ENCODE peak calls at places on chromosome 18, in ten cellular contexts. L, X, F, R, H, U, N, Q, K and Z are unnamed samples.

GRCh38 chr18:36580874-36581750 is 247.7 kb downstream of the TPGS2 start:
- DNase-seq in L (no peak), X (peak), F (no peak), R (no peak), H (peak), U (no peak), N (peak), Q (no peak), K (no peak), Z (peak)

GRCh38 chr18:79139206-79139605 is 70.0 kb downstream of the ATP9B start:
- DNase-seq in L (peak), X (no peak), F (no peak), R (no peak), H (no peak), U (no peak), N (no peak), Q (no peak), K (no peak), Z (no peak)

GRCh38 chr18:79337620-79338019 is 58.1 kb upstream of the NFATC1 start:
- DNase-seq in L (no peak), X (no peak), F (no peak), R (no peak), H (no peak), U (no peak), N (no peak), Q (no peak), K (no peak), Z (no peak)

GRCh38 chr18:51153659-51154371 is 43.7 kb downstream of the MEX3C start:
- DNase-seq in L (peak), X (no peak), F (no peak), R (no peak), H (no peak), U (no peak), N (no peak), Q (no peak), K (no peak), Z (no peak)

GRCh38 chr18:62717059-62717849 is 1.9 kb downstream of the PHLPP1 start:
- DNase-seq in L (peak), X (peak), F (peak), R (peak), H (no peak), U (peak), N (peak), Q (no peak), K (no peak), Z (peak)

GRCh38 chr18:44507729-44508325 is 172.9 kb upstream of the SETBP1 start:
- DNase-seq in L (no peak), X (peak), F (no peak), R (peak), H (peak), U (peak), N (no peak), Q (peak), K (no peak), Z (no peak)

GRCh38 chr18:12278765-12279682 is 24.9 kb downstream of the CIDEA start:
- DNase-seq in L (no peak), X (peak), F (no peak), R (peak), H (peak), U (peak), N (peak), Q (peak), K (peak), Z (peak)

GRCh38 chr18:25230658-25231326 is 121.2 kb downstream of the ZNF521 start:
- DNase-seq in L (no peak), X (peak), F (no peak), R (peak), H (peak), U (peak), N (peak), Q (peak), K (peak), Z (peak)

GRCh38 chr18:11251891-11252270 is 102.5 kb upstream of the PIEZO2 start:
- DNase-seq in L (no peak), X (peak), F (no peak), R (peak), H (no peak), U (no peak), N (peak), Q (no peak), K (no peak), Z (peak)

GRCh38 chr18:49476664-49477411 is 10.2 kb downstream of the C18orf32 start:
- DNase-seq in L (no peak), X (peak), F (no peak), R (peak), H (no peak), U (peak), N (peak), Q (no peak), K (no peak), Z (peak)

GRCh38 chr18:48316177-48316576 is 93.0 kb downstream of the ZBTB7C start:
- DNase-seq in L (no peak), X (no peak), F (no peak), R (no peak), H (no peak), U (no peak), N (no peak), Q (no peak), K (no peak), Z (no peak)

GRCh38 chr18:48319796-48320638 is 89.2 kb downstream of the ZBTB7C start:
- DNase-seq in L (no peak), X (peak), F (no peak), R (no peak), H (no peak), U (no peak), N (no peak), Q (no peak), K (no peak), Z (peak)

GRCh38 chr18:48318481-48318880 is 90.7 kb downstream of the ZBTB7C start:
- DNase-seq in L (no peak), X (no peak), F (no peak), R (no peak), H (no peak), U (no peak), N (no peak), Q (no peak), K (no peak), Z (no peak)

GRCh38 chr18:48320639-48320945 is 88.6 kb downstream of the ZBTB7C start:
- DNase-seq in L (no peak), X (no peak), F (no peak), R (no peak), H (no peak), U (no peak), N (no peak), Q (no peak), K (no peak), Z (no peak)

GRCh38 chr18:48317781-48318381 is 91.3 kb downstream of the ZBTB7C start:
- DNase-seq in L (no peak), X (peak), F (no peak), R (no peak), H (no peak), U (no peak), N (no peak), Q (no peak), K (no peak), Z (no peak)
- TF ChIP-seq CTCF in L (no peak), X (peak), F (peak), R (no peak), H (no peak), U (no peak), N (no peak), Q (no peak), K (no peak), Z (peak)

GRCh38 chr18:27461957-27462356 is 276.8 kb upstream of the CHST9 start:
- DNase-seq in L (no peak), X (no peak), F (no peak), R (no peak), H (no peak), U (no peak), N (no peak), Q (no peak), K (no peak), Z (no peak)
- H3K4me3 ChIP-seq in L (no peak), X (no peak), F (no peak), R (no peak), H (no peak), U (no peak), N (no peak), Q (no peak), K (no peak), Z (no peak)

GRCh38 chr18:9619990-9620389 is 5.6 kb upstream of the PPP4R1 start:
- DNase-seq in L (no peak), X (peak), F (no peak), R (no peak), H (no peak), U (no peak), N (peak), Q (no peak), K (no peak), Z (peak)
- TF ChIP-seq CTCF in L (no peak), X (no peak), F (no peak), R (no peak), H (no peak), U (no peak), N (no peak), Q (no peak), K (no peak), Z (no peak)

GRCh38 chr18:77047803-77048419 is 84.7 kb downstream of the MBP start:
- DNase-seq in L (no peak), X (no peak), F (no peak), R (no peak), H (no peak), U (no peak), N (no peak), Q (no peak), K (no peak), Z (no peak)
- H3K4me3 ChIP-seq in L (no peak), X (no peak), F (no peak), R (no peak), H (no peak), U (no peak), N (no peak), Q (no peak), K (no peak), Z (no peak)

DNA sequence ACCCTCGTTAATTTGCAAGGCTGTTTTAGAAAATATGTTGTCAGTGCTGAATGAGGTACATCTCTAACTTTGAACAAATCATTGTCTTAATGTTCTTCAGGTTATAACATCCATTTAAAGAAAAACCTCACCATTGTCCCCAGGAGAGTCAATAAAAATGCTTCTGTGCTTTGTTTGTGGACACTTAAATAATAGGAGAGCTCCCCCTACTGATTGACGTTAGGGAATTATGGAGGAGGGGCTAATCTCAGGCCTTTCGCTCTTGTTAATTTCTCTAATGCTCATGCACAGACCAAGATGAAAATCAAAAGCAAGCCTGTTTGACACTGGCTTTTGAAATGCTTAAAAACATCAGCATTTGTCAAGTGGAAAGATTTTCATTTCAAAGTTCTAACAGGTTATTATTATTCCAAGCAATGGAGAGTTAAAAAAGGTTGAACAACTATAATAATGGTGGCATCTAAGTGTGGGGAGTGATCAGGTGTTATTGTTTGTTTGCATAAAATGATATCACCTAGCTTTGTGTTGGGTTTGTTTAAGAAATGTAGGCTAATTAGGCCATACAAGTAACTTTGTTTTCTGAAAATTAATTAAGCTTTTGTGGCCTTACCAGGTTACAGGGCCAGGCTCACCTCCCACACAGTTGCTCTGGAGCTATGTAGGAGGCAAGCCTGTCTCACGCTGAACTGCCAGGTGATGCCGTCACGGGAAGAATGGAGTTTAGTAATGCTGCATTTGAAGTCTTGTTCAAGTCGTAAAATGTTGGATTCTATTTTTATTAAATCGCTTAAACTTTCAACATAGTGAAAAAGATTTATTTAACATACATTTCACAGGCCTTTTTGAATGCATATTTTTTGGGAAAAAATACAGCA is 51.7 kb upstream of the SMIM21 start:
- DNase-seq in L (no peak), X (peak), F (peak), R (peak), H (no peak), U (no peak), N (peak), Q (no peak), K (peak), Z (peak)
- TF ChIP-seq CTCF in L (peak), X (peak), F (peak), R (peak), H (peak), U (peak), N (peak), Q (peak), K (peak), Z (peak)

DNA sequence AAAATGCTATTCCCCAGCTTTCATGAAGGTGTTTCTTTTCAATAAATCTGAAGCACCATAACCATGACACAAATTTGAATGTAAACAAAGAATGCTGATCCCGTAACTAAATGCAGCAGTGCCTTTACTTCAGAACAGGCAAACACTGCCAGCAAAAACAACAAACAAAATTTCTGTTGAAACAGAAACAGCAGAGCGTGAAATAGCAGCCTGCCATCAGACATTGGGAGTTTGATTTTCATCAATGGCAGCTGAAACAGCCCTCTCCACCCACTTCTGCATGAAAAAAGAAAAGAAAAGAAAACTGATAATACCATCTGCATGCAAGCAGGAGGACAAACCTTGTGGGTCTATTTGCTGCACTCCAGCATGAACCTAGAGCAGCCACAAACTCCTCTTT is 128.3 kb downstream of the CDH2 start:
- DNase-seq in L (no peak), X (no peak), F (no peak), R (no peak), H (no peak), U (no peak), N (no peak), Q (no peak), K (no peak), Z (no peak)
- H3K4me3 ChIP-seq in L (no peak), X (no peak), F (no peak), R (no peak), H (no peak), U (no peak), N (no peak), Q (no peak), K (no peak), Z (no peak)